ENCODE peak calls at places on chromosomes 3 and 15, in four cellular contexts. Q, U, O and Y are unnamed samples.

GRCh38 chr3:127673191-127674098 is 693 bp downstream of the ABTB1 start:
- DNase-seq in Q (no peak), U (peak), O (peak), Y (no peak)

GRCh38 chr15:41775651-41776050 is 1.4 kb downstream of the MAPKBP1 start:
- DNase-seq in Q (no peak), U (peak), O (no peak), Y (no peak)

GRCh38 chr3:5638550-5638949 is 451.0 kb downstream of the EDEM1 start:
- DNase-seq in Q (no peak), U (no peak), O (no peak), Y (no peak)

GRCh38 chr15:83816124-83816883 is 162.4 kb downstream of the ADAMTSL3 start:
- DNase-seq in Q (no peak), U (no peak), O (no peak), Y (no peak)

GRCh38 chr3:125480656-125481374 is 39.2 kb downstream of the SNX4 start:
- DNase-seq in Q (no peak), U (no peak), O (no peak), Y (no peak)

GRCh38 chr3:134852893-134853351 is 57.9 kb downstream of the EPHB1 start:
- DNase-seq in Q (no peak), U (no peak), O (no peak), Y (no peak)

GRCh38 chr3:61682671-61683408 is 121.5 kb downstream of the PTPRG start:
- DNase-seq in Q (no peak), U (peak), O (no peak), Y (no peak)

GRCh38 chr3:167714871-167715270 is 19.8 kb downstream of the PDCD10 start:
- DNase-seq in Q (no peak), U (no peak), O (no peak), Y (no peak)

GRCh38 chr15:79099692-79100091 is 9.1 kb upstream of the RASGRF1 start:
- DNase-seq in Q (no peak), U (no peak), O (no peak), Y (no peak)

GRCh38 chr3:197983076-197983475 is 23.1 kb downstream of the LMLN start:
- DNase-seq in Q (no peak), U (no peak), O (no peak), Y (no peak)